ENCODE peak calls at places on chromosomes 13 and 19, in five cellular contexts. X is cardiac fibroblast, J is pancreas, H is fibroblast of pulmonary artery, U is thoracic aorta. O is an unnamed sample.

GRCh38 chr19:5228932-5229777 is 111.5 kb downstream of the PTPRS start:
- DNase-seq in X (no peak), J (no peak), H (peak), U (no peak), O (no peak)

GRCh38 chr13:51674276-51674675 is 90.0 kb downstream of the WDFY2 start:
- DNase-seq in X (no peak), J (peak), H (no peak), U (no peak), O (no peak)

GRCh38 chr13:105721056-105721455 is 814.4 kb downstream of the EFNB2 start:
- DNase-seq in X (peak), J (no peak), H (peak), U (no peak), O (no peak)

GRCh38 chr13:79870123-79870522 is 389.2 kb downstream of the NDFIP2 start:
- DNase-seq in X (peak), J (no peak), H (peak), U (no peak), O (no peak)

GRCh38 chr13:103188688-103189326 is 122.6 kb upstream of the SLC10A2 start:
- DNase-seq in X (peak), J (no peak), H (peak), U (no peak), O (no peak)

GRCh38 chr19:5293607-5294089 is 47.0 kb downstream of the PTPRS start:
- DNase-seq in X (peak), J (peak), H (peak), U (no peak), O (no peak)

GRCh38 chr19:8494158-8494557 is 8.3 kb downstream of the PRAM1 start:
- DNase-seq in X (no peak), J (no peak), H (peak), U (no peak), O (peak)

GRCh38 chr13:102873653-102874052 is 27.8 kb downstream of the ERCC5 start:
- DNase-seq in X (peak), J (no peak), H (peak), U (no peak), O (no peak)

GRCh38 chr19:53424968-53425597 is 6.7 kb upstream of the ZNF761 start:
- DNase-seq in X (peak), J (peak), H (peak), U (peak), O (peak)

GRCh38 chr13:19927117-19927734 is 31.3 kb upstream of the ZMYM2 start:
- DNase-seq in X (peak), J (no peak), H (peak), U (no peak), O (no peak)

GRCh38 chr19:47495478-47496372 is 11.7 kb upstream of the KPTN start:
- DNase-seq in X (no peak), J (no peak), H (no peak), U (no peak), O (no peak)

GRCh38 chr19:45528744-45529453 is 21.6 kb downstream of the VASP start:
- DNase-seq in X (no peak), J (peak), H (no peak), U (no peak), O (no peak)

GRCh38 chr13:76672422-76672821 is 213.8 kb downstream of the KCTD12 start:
- DNase-seq in X (peak), J (no peak), H (peak), U (no peak), O (no peak)

GRCh38 chr13:113935081-113935511 is 38.8 kb downstream of the C13orf46 start:
- DNase-seq in X (no peak), J (peak), H (no peak), U (no peak), O (peak)

GRCh38 chr13:74132768-74133656 is 1.2 kb downstream of the KLF12 start:
- DNase-seq in X (peak), J (peak), H (peak), U (no peak), O (no peak)

GRCh38 chr19:53130506-53130905 is 2.2 kb downstream of the ZNF415 start:
- DNase-seq in X (no peak), J (no peak), H (no peak), U (no peak), O (no peak)

GRCh38 chr19:8259142-8259921 is 48.8 kb downstream of the CD320 start:
- DNase-seq in X (no peak), J (peak), H (no peak), U (no peak), O (peak)

GRCh38 chr19:48319647-48320537 is 5.5 kb upstream of the EMP3 start:
- DNase-seq in X (peak), J (peak), H (peak), U (peak), O (peak)

GRCh38 chr13:114142640-114143490 is 10.4 kb upstream of the RASA3 start:
- DNase-seq in X (no peak), J (peak), H (no peak), U (no peak), O (peak)

GRCh38 chr13:97259787-97260641 is 37.9 kb downstream of the MBNL2 start:
- DNase-seq in X (peak), J (no peak), H (peak), U (no peak), O (no peak)

GRCh38 chr19:10568444-10568825 is 344 bp downstream of the CDKN2D start:
- DNase-seq in X (no peak), J (peak), H (no peak), U (no peak), O (no peak)

GRCh38 chr13:98592353-98592740 is 15.4 kb upstream of the STK24 start:
- DNase-seq in X (no peak), J (no peak), H (no peak), U (no peak), O (no peak)

GRCh38 chr13:51494151-51494550 is 41.3 kb upstream of the INTS6 start:
- DNase-seq in X (peak), J (no peak), H (peak), U (no peak), O (no peak)

GRCh38 chr19:55041627-55042343 is 3.7 kb upstream of the GP6 start:
- DNase-seq in X (no peak), J (no peak), H (no peak), U (no peak), O (no peak)

GRCh38 chr19:23093832-23094231 is 23.0 kb upstream of the ZNF730 start:
- DNase-seq in X (no peak), J (no peak), H (no peak), U (no peak), O (no peak)

GRCh38 chr19:2797280-2797679 is 12.0 kb downstream of the THOP1 start:
- DNase-seq in X (no peak), J (no peak), H (no peak), U (no peak), O (no peak)

GRCh38 chr19:2798158-2798685 is 12.9 kb downstream of the THOP1 start:
- DNase-seq in X (no peak), J (no peak), H (no peak), U (no peak), O (no peak)

GRCh38 chr19:2800506-2800905 is 15.2 kb downstream of the THOP1 start:
- DNase-seq in X (no peak), J (no peak), H (no peak), U (no peak), O (no peak)

GRCh38 chr19:2798733-2799132 is 13.4 kb downstream of the THOP1 start:
- DNase-seq in X (no peak), J (no peak), H (peak), U (no peak), O (no peak)

GRCh38 chr19:2799273-2800020 is 14.1 kb downstream of the THOP1 start:
- DNase-seq in X (no peak), J (no peak), H (no peak), U (no peak), O (no peak)
- TF ChIP-seq CTCF in X (no peak), J (no peak), H (no peak), U (no peak), O (no peak)

GRCh38 chr13:73092831-73093230 is 34.0 kb downstream of the KLF5 start:
- DNase-seq in X (no peak), J (no peak), H (no peak), U (no peak), O (no peak)
- TF ChIP-seq CTCF in X (no peak), J (no peak), H (no peak), U (no peak), O (no peak)

GRCh38 chr19:12350185-12350889 is 15.1 kb downstream of the ZNF442 start:
- DNase-seq in X (no peak), J (no peak), H (no peak), U (no peak), O (no peak)

GRCh38 chr19:12350890-12351197 is 14.6 kb downstream of the ZNF442 start:
- DNase-seq in X (peak), J (no peak), H (no peak), U (no peak), O (no peak)

DNA sequence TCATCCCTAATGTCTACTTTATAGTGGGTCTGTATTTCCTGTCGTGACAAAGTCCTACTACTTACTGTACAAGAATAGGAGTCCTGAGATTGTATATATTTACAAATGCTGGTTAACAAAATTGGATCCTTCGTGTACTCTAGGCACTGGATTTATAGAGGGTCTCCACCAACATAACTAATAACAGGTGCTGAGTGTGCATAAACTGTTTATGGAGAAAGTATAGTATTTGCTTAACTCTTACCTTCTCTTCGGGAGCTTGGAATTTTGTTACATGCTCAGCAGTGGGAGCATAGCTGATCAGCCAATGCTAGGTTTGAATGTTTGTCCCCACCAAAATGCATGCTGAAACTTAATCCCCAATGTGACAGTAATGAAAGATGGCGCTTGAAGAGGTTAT is 12.1 kb downstream of the ZNF442 start:
- DNase-seq in X (no peak), J (no peak), H (no peak), U (no peak), O (no peak)
- TF ChIP-seq CTCF in X (no peak), J (no peak), H (no peak), U (no peak), O (no peak)

GRCh38 chr19:3343619-3344502 is 22.5 kb upstream of the NFIC start:
- DNase-seq in X (peak), J (peak), H (peak), U (peak), O (peak)
- TF ChIP-seq CTCF in X (no peak), J (no peak), H (no peak), U (peak), O (peak)

GRCh38 chr19:17101686-17102628 is 26.4 kb downstream of the MYO9B start:
- DNase-seq in X (no peak), J (no peak), H (no peak), U (no peak), O (no peak)

GRCh38 chr19:17105548-17105947 is 30.0 kb downstream of the MYO9B start:
- DNase-seq in X (no peak), J (no peak), H (no peak), U (no peak), O (no peak)

GRCh38 chr19:17104679-17105078 is 29.1 kb downstream of the MYO9B start:
- DNase-seq in X (no peak), J (no peak), H (no peak), U (no peak), O (no peak)

GRCh38 chr19:17107546-17108452 is 32.2 kb downstream of the MYO9B start:
- DNase-seq in X (peak), J (peak), H (peak), U (peak), O (peak)

GRCh38 chr19:17103177-17103576 is 27.6 kb downstream of the MYO9B start:
- DNase-seq in X (peak), J (no peak), H (peak), U (no peak), O (no peak)
- TF ChIP-seq CTCF in X (peak), J (no peak), H (peak), U (peak), O (peak)

GRCh38 chr19:35612559-35613321 is at the start of gene HAUS5:
- DNase-seq in X (peak), J (peak), H (peak), U (peak), O (peak)
- TF ChIP-seq CTCF in X (no peak), J (no peak), H (no peak), U (no peak), O (no peak)

DNA sequence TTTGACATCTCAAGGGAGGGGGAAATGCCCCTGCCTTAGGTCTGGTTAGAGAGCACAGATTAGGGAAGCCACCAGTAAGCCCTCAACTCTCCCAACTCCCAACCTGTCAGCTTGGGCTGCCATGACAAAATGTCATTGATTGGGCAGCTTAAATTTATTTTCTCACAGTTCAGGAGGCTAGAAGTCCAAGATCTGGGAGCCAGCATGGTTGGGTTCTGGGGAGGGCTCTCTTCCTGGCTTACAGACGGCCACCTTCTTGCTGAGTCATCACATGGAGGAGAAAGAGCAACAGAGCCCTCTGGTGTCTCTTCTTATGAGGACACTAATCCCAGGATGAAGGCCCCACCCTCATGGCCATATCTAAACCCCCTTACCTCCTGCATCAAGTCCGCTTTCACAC is 24.2 kb downstream of the C19orf12 start:
- DNase-seq in X (peak), J (no peak), H (peak), U (no peak), O (no peak)
- TF ChIP-seq CTCF in X (peak), J (no peak), H (peak), U (no peak), O (peak)

DNA sequence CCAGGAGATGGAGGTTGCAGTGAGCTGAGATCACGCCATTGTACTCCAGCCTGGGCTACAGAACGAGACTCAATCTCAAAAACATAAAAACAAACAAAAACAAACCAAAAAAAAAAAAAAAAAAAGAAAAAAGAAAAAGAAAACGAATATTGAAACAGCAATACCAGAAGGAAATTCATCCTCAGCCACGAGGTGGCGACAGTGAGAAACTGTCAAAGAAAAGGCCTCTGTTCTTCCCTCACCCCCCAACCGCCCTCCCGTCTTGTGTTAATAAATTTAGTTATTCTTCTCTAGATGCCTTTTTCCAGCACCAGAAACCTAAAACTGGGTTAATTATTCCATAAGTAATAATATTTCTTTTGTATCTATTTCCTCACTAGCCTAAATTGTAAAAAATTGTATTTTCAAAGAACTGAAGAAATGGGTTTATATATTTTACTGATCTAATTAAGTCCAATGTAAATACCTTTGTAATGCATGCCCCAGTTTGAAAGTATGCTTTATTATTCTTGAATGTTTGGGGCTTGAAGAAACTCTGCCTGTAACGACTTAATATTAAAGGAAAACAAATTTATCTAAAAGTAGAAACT is 38.6 kb downstream of the LIG4 start:
- DNase-seq in X (peak), J (peak), H (peak), U (no peak), O (no peak)
- TF ChIP-seq CTCF in X (peak), J (peak), H (peak), U (no peak), O (peak)

DNA sequence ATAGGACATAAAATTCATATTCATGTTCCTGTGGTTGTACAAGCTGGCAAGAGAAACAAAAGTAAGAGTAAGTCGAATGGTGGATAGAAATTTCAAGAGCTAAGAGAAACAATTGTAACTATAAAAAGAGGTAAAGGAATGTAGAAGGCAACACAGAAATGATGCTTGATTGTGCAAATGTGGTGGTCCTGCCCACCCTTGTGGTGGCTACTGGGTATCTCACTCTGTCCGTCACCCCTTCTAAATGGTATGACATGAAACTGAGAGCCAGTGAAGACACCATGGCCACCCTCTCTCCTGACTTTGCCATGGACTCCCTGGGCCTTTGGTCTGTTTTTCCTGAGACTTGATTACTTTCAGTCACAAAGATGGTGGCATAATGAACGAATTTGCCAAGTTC is 925.9 kb upstream of the SLITRK6 start:
- DNase-seq in X (no peak), J (no peak), H (no peak), U (no peak), O (no peak)
- TF ChIP-seq CTCF in X (no peak), J (no peak), H (no peak), U (no peak), O (no peak)